ENCODE peak calls at places on chromosomes 11 and 22, in nine cellular contexts. F is AG10803; T is HFFc6; S is NCI-H774; I is CD8-positive, alpha-beta memory T cell; L is neural progenitor cell; Q is HL-60; G is GM13977; N is GM12865. U is an unnamed sample.

GRCh38 chr22:37193629-37194191 is 5.7 kb upstream of the C1QTNF6 start:
- DNase-seq in N (peak; percentile 49), I (peak; percentile 22), Q (peak; percentile 37), G (no peak), F (peak; percentile 17), T (peak; percentile 49), L (no peak), S (no peak), U (peak; percentile 30)

GRCh38 chr11:126862664-126863247 is 137.8 kb downstream of the KIRREL3 start:
- DNase-seq in F (no peak), T (no peak), L (peak; percentile 48), G (no peak), Q (no peak), I (no peak), S (peak; percentile 8), N (peak; percentile 51), U (peak; percentile 64)

GRCh38 chr22:28316014-28316413 is 363.6 kb downstream of the TTC28 start:
- DNase-seq in N (no peak), S (no peak), F (no peak), Q (no peak), I (no peak), T (no peak), L (no peak), G (no peak), U (no peak)

GRCh38 chr11:58654908-58655296 is 32.4 kb downstream of the CNTF start:
- DNase-seq in N (peak; percentile 33), Q (no peak), I (no peak), F (no peak), L (no peak), G (peak; percentile 31), S (no peak), T (no peak), U (no peak)

GRCh38 chr22:39384750-39385480 is 14.7 kb upstream of the TAB1 start:
- DNase-seq in G (no peak), T (no peak), S (no peak), N (peak; percentile 53), I (no peak), F (no peak), L (peak; percentile 71), Q (no peak), U (no peak)

GRCh38 chr11:122022646-122023045 is 93.4 kb downstream of the BLID start:
- DNase-seq in Q (no peak), T (no peak), I (no peak), G (no peak), F (no peak), S (no peak), L (no peak), N (no peak), U (no peak)

GRCh38 chr11:126991596-126991995 is 9.0 kb downstream of the KIRREL3 start:
- DNase-seq in S (no peak), F (no peak), Q (no peak), I (no peak), L (no peak), G (no peak), N (no peak), T (peak; percentile 86), U (no peak)

GRCh38 chr11:61817471-61818202 is 834 bp upstream of the FADS1 start:
- DNase-seq in I (no peak), F (no peak), Q (no peak), S (no peak), T (no peak), G (no peak), L (no peak), N (no peak), U (no peak)

GRCh38 chr11:23288001-23288783 is 427.9 kb upstream of the CCDC179 start:
- DNase-seq in N (no peak), G (no peak), T (peak; percentile 93), S (no peak), L (no peak), I (no peak), Q (no peak), F (peak; percentile 93), U (no peak)

GRCh38 chr11:68137833-68138232 is 16.6 kb upstream of the CHKA start:
- DNase-seq in Q (no peak), T (no peak), S (peak; percentile 52), N (no peak), F (no peak), I (no peak), L (no peak), G (no peak), U (no peak)

GRCh38 chr11:104572279-104572678 is 326.0 kb downstream of the CASP12 start:
- DNase-seq in T (no peak), S (no peak), N (no peak), L (no peak), G (no peak), Q (no peak), I (no peak), F (no peak), U (no peak)

GRCh38 chr22:43381693-43382092 is 30.1 kb upstream of the MPPED1 start:
- DNase-seq in G (no peak), T (no peak), I (no peak), L (no peak), S (no peak), Q (peak; percentile 72), N (peak; percentile 81), F (no peak), U (no peak)

GRCh38 chr11:130180491-130180890 is 20.9 kb downstream of the ST14 start:
- DNase-seq in G (no peak), F (peak; percentile 15), N (peak; percentile 28), T (peak; percentile 28), L (no peak), Q (no peak), S (no peak), I (no peak), U (peak; percentile 36)

GRCh38 chr22:50236731-50237409 is 8.0 kb downstream of the TUBGCP6 start:
- DNase-seq in N (peak; percentile 58), I (no peak), G (no peak), T (no peak), F (no peak), S (no peak), L (peak; percentile 31), Q (no peak), U (peak; percentile 44)

GRCh38 chr22:27686534-27686933 is 115.0 kb downstream of the MN1 start:
- DNase-seq in Q (no peak), T (peak; percentile 64), F (peak; percentile 75), G (no peak), N (no peak), S (no peak), L (no peak), I (no peak), U (no peak)

GRCh38 chr22:29225422-29226090 is 19.9 kb downstream of the EMID1 start:
- DNase-seq in T (no peak), Q (peak; percentile 48), L (no peak), F (peak; percentile 21), I (no peak), S (no peak), N (no peak), G (no peak), U (no peak)

GRCh38 chr11:112770487-112770886 is 190.7 kb upstream of the NCAM1 start:
- DNase-seq in I (no peak), N (no peak), L (no peak), F (peak; percentile 12), Q (no peak), S (no peak), G (no peak), T (no peak), U (no peak)

GRCh38 chr22:38107692-38108515 is 2.6 kb downstream of the BAIAP2L2 start:
- DNase-seq in G (no peak), L (no peak), I (no peak), N (no peak), S (no peak), T (no peak), F (peak; percentile 36), Q (no peak), U (no peak)

GRCh38 chr22:35174398-35174797 is 82.9 kb upstream of the HMGXB4 start:
- DNase-seq in S (no peak), T (no peak), L (no peak), G (no peak), Q (no peak), N (no peak), I (no peak), F (no peak), U (no peak)

GRCh38 chr11:1208361-1209261 is 14.3 kb upstream of the MUC5B start:
- DNase-seq in N (no peak), T (no peak), I (no peak), Q (no peak), F (no peak), G (no peak), S (no peak), L (no peak), U (no peak)

GRCh38 chr11:126585388-126586302 is 230.2 kb downstream of the ST3GAL4 start:
- DNase-seq in Q (peak; percentile 5), F (peak; percentile 91), T (peak; percentile 95), I (no peak), S (peak; percentile 53), G (no peak), L (peak; percentile 58), N (no peak), U (peak; percentile 81)

GRCh38 chr22:43388420-43388851 is 23.4 kb upstream of the MPPED1 start:
- DNase-seq in T (peak; percentile 53), Q (peak; percentile 72), N (peak; percentile 78), L (peak; percentile 86), G (peak; percentile 87), I (peak; percentile 65), F (peak; percentile 45), S (peak; percentile 17), U (peak; percentile 60)

GRCh38 chr11:130554241-130555055 is 106.0 kb downstream of the ADAMTS15 start:
- DNase-seq in F (no peak), L (no peak), G (no peak), S (no peak), I (no peak), T (no peak), Q (no peak), N (no peak), U (no peak)

GRCh38 chr11:46513934-46514342 is 79.9 kb downstream of the AMBRA1 start:
- DNase-seq in Q (no peak), G (no peak), N (no peak), T (no peak), I (no peak), L (no peak), F (peak; percentile 37), S (no peak), U (peak; percentile 43)

GRCh38 chr22:49827307-49827852 is 293 bp downstream of the BRD1 start:
- DNase-seq in N (no peak), G (peak; percentile 59), S (no peak), T (no peak), Q (no peak), L (peak; percentile 67), F (peak; percentile 27), I (no peak), U (no peak)

GRCh38 chr11:56843816-56844215 is 95.3 kb upstream of the OR9G4 start:
- DNase-seq in Q (no peak), N (no peak), L (no peak), G (no peak), S (no peak), I (no peak), T (no peak), F (no peak), U (no peak)

GRCh38 chr11:126700773-126701554 is 299.6 kb downstream of the KIRREL3 start:
- DNase-seq in G (peak; percentile 52), L (no peak), F (peak; percentile 66), T (no peak), S (no peak), I (no peak), N (peak; percentile 75), Q (no peak), U (no peak)

GRCh38 chr11:12359761-12360160 is 17.6 kb upstream of the PARVA start:
- DNase-seq in L (no peak), S (no peak), N (no peak), G (no peak), I (no peak), T (peak; percentile 25), F (peak; percentile 27), Q (no peak), U (no peak)

GRCh38 chr22:39577361-39577760 is 6.8 kb downstream of the CACNA1I start:
- DNase-seq in S (no peak), G (no peak), Q (no peak), L (no peak), N (no peak), F (no peak), T (no peak), I (no peak), U (no peak)

GRCh38 chr22:32473388-32473952 is 1.1 kb upstream of the FBXO7 start:
- DNase-seq in L (peak; percentile 64), G (peak; percentile 72), S (no peak), T (peak; percentile 66), I (peak; percentile 15), Q (peak; percentile 58), F (peak; percentile 68), N (peak; percentile 80), U (no peak)

GRCh38 chr11:100855466-100856067 is 168.5 kb downstream of the ARHGAP42 start:
- DNase-seq in F (peak; percentile 65), Q (no peak), N (peak; percentile 50), T (peak; percentile 43), L (peak; percentile 60), I (no peak), G (peak; percentile 10), S (peak; percentile 47), U (peak; percentile 37)